ENCODE peak calls at places on chromosomes 7 and 10, in five cellular contexts. S is GM12865; T is central memory CD4-positive, alpha-beta T cell; E is tibial artery; R is GF-D8. B is an unnamed sample.

GRCh38 chr10:78402636-78403035 is 369.0 kb downstream of the RPS24 start:
- DNase-seq in R (no peak), S (no peak), E (no peak), T (no peak), B (no peak)

GRCh38 chr7:121777672-121778071 is 95.3 kb upstream of the PTPRZ1 start:
- DNase-seq in S (no peak), R (no peak), E (no peak), T (no peak), B (no peak)

GRCh38 chr7:83212883-83213282 is 50.2 kb upstream of the PCLO start:
- DNase-seq in S (no peak), R (no peak), T (no peak), E (no peak), B (no peak)

GRCh38 chr10:91163709-91164474 is 56.6 kb upstream of the PCGF5 start:
- DNase-seq in T (no peak), R (no peak), S (peak; percentile 49), E (peak; percentile 74), B (peak; percentile 26)

GRCh38 chr7:104898434-104898833 is 115.6 kb upstream of the KMT2E start:
- DNase-seq in S (no peak), E (no peak), T (no peak), R (no peak), B (no peak)

GRCh38 chr10:57102234-57102633 is 741.2 kb upstream of the ZWINT start:
- DNase-seq in R (no peak), E (no peak), T (no peak), S (no peak), B (no peak)

GRCh38 chr10:131874991-131875451 is 25.8 kb upstream of the PPP2R2D start:
- DNase-seq in T (no peak), E (peak; percentile 56), R (peak; percentile 69), S (peak; percentile 74), B (peak; percentile 65)

GRCh38 chr7:47484923-47485639 is 96.8 kb downstream of the TNS3 start:
- DNase-seq in T (no peak), R (no peak), E (no peak), S (no peak), B (no peak)

GRCh38 chr10:60944159-60944909 is at the start of gene RHOBTB1:
- DNase-seq in S (peak; percentile 20), R (no peak), T (peak; percentile 12), E (peak; percentile 78), B (peak; percentile 86)

GRCh38 chr10:106942035-106942662 is 222.4 kb downstream of the SORCS1 start:
- DNase-seq in E (peak; percentile 30), R (no peak), T (no peak), S (no peak), B (no peak)

GRCh38 chr7:131066635-131067034 is 261.0 kb upstream of the MKLN1 start:
- DNase-seq in R (no peak), E (no peak), S (no peak), T (no peak), B (no peak)

GRCh38 chr7:36037121-36037662 is 115.9 kb upstream of the EEPD1 start:
- DNase-seq in R (peak; percentile 90), E (peak; percentile 73), T (peak; percentile 7), S (no peak), B (no peak)